ENCODE peak calls at places on chromosomes 11 and 22, in nine cellular contexts. K, D, W, C, L, B, Q, R and Z are unnamed samples. For H3K36me3, the result is how much of the 10 kb centered on the place peaks cover.

GRCh38 chr11:115503083-115503885 is 931 bp downstream of the CADM1 start:
- DNase-seq in D (peak), B (no peak), L (peak), Q (peak), K (peak), C (peak), R (peak), W (no peak), Z (peak)

GRCh38 chr22:45565973-45566372 is 63.3 kb downstream of the FBLN1 start:
- DNase-seq in B (no peak), W (no peak), Q (no peak), K (no peak), L (no peak), C (no peak), R (no peak), D (no peak), Z (peak)

GRCh38 chr11:69840371-69841169 is 21.4 kb upstream of the FGF3 start:
- DNase-seq in D (no peak), W (no peak), Q (peak), R (no peak), K (no peak), L (no peak), C (no peak), B (no peak), Z (peak)

GRCh38 chr11:119832536-119832935 is 103.5 kb upstream of the NECTIN1 start:
- DNase-seq in C (peak), B (no peak), W (no peak), D (peak), K (no peak), L (peak), R (no peak), Q (no peak), Z (peak)

GRCh38 chr11:87316491-87316890 is 278.8 kb downstream of the TMEM135 start:
- DNase-seq in Q (no peak), D (no peak), L (no peak), C (no peak), B (no peak), W (no peak), K (no peak), R (no peak), Z (no peak)

GRCh38 chr22:26589367-26589844 is 526 bp downstream of the TPST2 start:
- DNase-seq in B (no peak), C (peak), Q (peak), R (no peak), W (no peak), L (peak), D (no peak), K (no peak), Z (peak)

GRCh38 chr11:71568707-71569349 is 3.5 kb downstream of the KRTAP5-10 start:
- DNase-seq in Q (no peak), B (no peak), L (no peak), R (no peak), D (no peak), K (peak), W (no peak), C (no peak), Z (peak)

GRCh38 chr11:10108901-10109665 is 184.9 kb downstream of the SBF2 start:
- DNase-seq in W (no peak), R (no peak), D (no peak), Q (no peak), C (no peak), L (peak), K (no peak), B (no peak), Z (peak)

GRCh38 chr11:103354656-103355055 is 245.4 kb downstream of the DYNC2H1 start:
- DNase-seq in L (no peak), Q (no peak), W (no peak), K (no peak), D (no peak), B (no peak), C (no peak), R (no peak), Z (no peak)

GRCh38 chr22:21915624-21916308 is 36.9 kb downstream of the PPM1F start:
- DNase-seq in D (no peak), L (no peak), K (no peak), R (no peak), B (no peak), Q (no peak), W (no peak), C (no peak), Z (peak)

GRCh38 chr11:8777907-8778767 is 95.5 kb downstream of the RPL27A start:
- DNase-seq in L (peak), R (no peak), W (no peak), C (no peak), D (no peak), K (peak), Q (no peak), B (no peak), Z (no peak)

GRCh38 chr22:25853078-25853477 is 111.1 kb downstream of the MYO18B start:
- DNase-seq in R (no peak), W (no peak), K (no peak), Q (no peak), B (no peak), L (no peak), C (no peak), D (no peak), Z (no peak)

GRCh38 chr11:69234171-69234570 is 59.8 kb upstream of the MYEOV start:
- DNase-seq in B (no peak), L (no peak), D (no peak), K (peak), R (no peak), W (no peak), Q (peak), C (no peak), Z (no peak)

GRCh38 chr11:110711776-110712642 is at the start of gene ARHGAP20:
- DNase-seq in R (peak), C (peak), Q (peak), B (no peak), K (peak), L (peak), D (peak), W (no peak), Z (peak)

GRCh38 chr11:30143098-30143705 is 87.6 kb upstream of the FSHB start:
- DNase-seq in L (no peak), W (no peak), K (no peak), R (no peak), B (peak), C (peak), D (no peak), Q (no peak), Z (peak)

GRCh38 chr11:1574256-1575242 is 2.5 kb upstream of the DUSP8 start:
- DNase-seq in C (no peak), K (peak), W (peak), D (peak), R (peak), B (no peak), L (no peak), Q (no peak), Z (peak)

GRCh38 chr11:69274531-69275016 is 19.4 kb upstream of the MYEOV start:
- DNase-seq in Q (no peak), C (no peak), K (no peak), B (no peak), L (no peak), D (peak), R (no peak), W (no peak), Z (no peak)

GRCh38 chr11:45593992-45594391 is 71.4 kb downstream of the CHST1 start:
- DNase-seq in W (no peak), B (no peak), D (no peak), R (no peak), C (peak), Q (peak), L (no peak), K (peak), Z (peak)

GRCh38 chr22:23786752-23787599 is at the start of gene SMARCB1:
- DNase-seq in R (peak), Q (peak), W (peak), B (no peak), K (peak), C (peak), L (peak), D (peak), Z (peak)

GRCh38 chr11:72826942-72827480 is 12.8 kb downstream of the ATG16L2 start:
- DNase-seq in W (no peak), L (no peak), Q (no peak), K (peak), D (no peak), C (no peak), R (no peak), B (no peak), Z (no peak)

GRCh38 chr11:61273151-61274078 is 21.7 kb downstream of the VWCE start:
- DNase-seq in B (no peak), K (no peak), Q (no peak), R (no peak), L (no peak), C (no peak), W (no peak), D (no peak), Z (no peak)

GRCh38 chr11:76288166-76288978 is 82.1 kb upstream of the WNT11 start:
- DNase-seq in Q (no peak), L (no peak), C (no peak), R (peak), B (no peak), D (no peak), W (no peak), K (no peak), Z (peak)

GRCh38 chr22:36578619-36579018 is 49.7 kb upstream of the EIF3D start:
- DNase-seq in B (no peak), W (no peak), L (no peak), R (no peak), D (no peak), Q (no peak), C (no peak), K (no peak), Z (no peak)

GRCh38 chr11:22666700-22667439 is 459 bp downstream of the GAS2 start:
- DNase-seq in K (no peak), C (peak), Q (no peak), D (peak), L (peak), W (no peak), B (no peak), R (no peak), Z (peak)

GRCh38 chr11:76666408-76666807 is 4.1 kb downstream of the LRRC32 start:
- DNase-seq in K (peak), W (no peak), C (no peak), Q (peak), R (no peak), D (no peak), B (no peak), L (peak), Z (peak)

GRCh38 chr11:37449146-37449545 is 851.1 kb upstream of the RAG2 start:
- DNase-seq in C (peak), W (no peak), K (no peak), B (no peak), R (no peak), Q (no peak), L (no peak), D (no peak), Z (peak)

GRCh38 chr11:60305906-60306619 is 21.0 kb upstream of the MS4A6E start:
- DNase-seq in Q (peak), K (no peak), D (no peak), R (no peak), B (no peak), W (no peak), L (no peak), C (peak), Z (no peak)

GRCh38 chr11:124070906-124071621 is 29.9 kb upstream of the OR10G7 start:
- DNase-seq in R (peak), D (no peak), K (peak), B (peak), Q (peak), W (no peak), C (peak), L (peak), Z (peak)

GRCh38 chr11:28107331-28107725 is 628 bp downstream of the KIF18A start:
- DNase-seq in C (peak), L (no peak), R (peak), K (no peak), D (no peak), B (peak), Q (no peak), W (peak), Z (peak)

GRCh38 chr22:47057916-47058585 is 295.6 kb downstream of the TBC1D22A start:
- DNase-seq in W (no peak), B (no peak), R (no peak), D (no peak), Q (no peak), C (no peak), L (no peak), K (peak), Z (peak)
- H3K36me3 ChIP-seq in W (under half), B (under half), R (under half), D (under half), Q (under half), C (under half), L (under half), K (under half), Z (under half)

GRCh38 chr11:6217722-6218121 is 12.4 kb downstream of the C11orf42 start:
- DNase-seq in W (no peak), B (no peak), R (no peak), L (no peak), C (no peak), Q (no peak), K (no peak), D (no peak), Z (no peak)

GRCh38 chr11:6223854-6224253 is 10.6 kb downstream of the FHIP1B start:
- DNase-seq in L (no peak), Q (no peak), D (no peak), W (no peak), B (no peak), R (no peak), K (no peak), C (no peak), Z (no peak)

GRCh38 chr11:6216501-6216900 is 11.1 kb downstream of the C11orf42 start:
- DNase-seq in B (no peak), C (no peak), D (no peak), L (no peak), K (no peak), R (no peak), Q (no peak), W (no peak), Z (no peak)

GRCh38 chr11:6214530-6214929 is 9.2 kb downstream of the C11orf42 start:
- DNase-seq in R (no peak), B (no peak), K (no peak), Q (no peak), L (no peak), C (no peak), D (no peak), W (no peak), Z (no peak)

DNA sequence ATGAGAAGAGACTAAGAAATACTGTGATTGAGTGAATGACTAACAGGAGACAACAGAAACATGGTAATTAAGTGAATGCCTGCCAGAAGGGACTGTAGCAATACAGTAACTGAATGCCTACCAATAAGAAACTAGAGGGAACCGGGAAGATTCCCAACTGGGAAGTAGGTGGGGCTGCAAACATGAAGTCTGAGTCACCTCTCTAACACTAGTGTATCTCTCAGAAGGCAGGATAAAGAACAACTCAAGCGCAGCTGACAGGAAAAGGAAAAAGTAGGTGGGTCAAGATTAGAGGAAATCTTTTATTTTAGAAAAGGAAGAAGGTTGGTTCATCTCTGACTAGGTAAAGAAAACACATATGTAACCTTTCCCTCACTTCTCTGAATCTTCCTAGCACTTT is 14.0 kb downstream of the C11orf42 start:
- DNase-seq in W (no peak), L (peak), R (no peak), K (no peak), Q (no peak), D (no peak), C (peak), B (peak), Z (no peak)
- H3K36me3 ChIP-seq in W (half or more), L (half or more), R (half or more), K (half or more), Q (under half), D (under half), C (under half), B (under half), Z (under half)

DNA sequence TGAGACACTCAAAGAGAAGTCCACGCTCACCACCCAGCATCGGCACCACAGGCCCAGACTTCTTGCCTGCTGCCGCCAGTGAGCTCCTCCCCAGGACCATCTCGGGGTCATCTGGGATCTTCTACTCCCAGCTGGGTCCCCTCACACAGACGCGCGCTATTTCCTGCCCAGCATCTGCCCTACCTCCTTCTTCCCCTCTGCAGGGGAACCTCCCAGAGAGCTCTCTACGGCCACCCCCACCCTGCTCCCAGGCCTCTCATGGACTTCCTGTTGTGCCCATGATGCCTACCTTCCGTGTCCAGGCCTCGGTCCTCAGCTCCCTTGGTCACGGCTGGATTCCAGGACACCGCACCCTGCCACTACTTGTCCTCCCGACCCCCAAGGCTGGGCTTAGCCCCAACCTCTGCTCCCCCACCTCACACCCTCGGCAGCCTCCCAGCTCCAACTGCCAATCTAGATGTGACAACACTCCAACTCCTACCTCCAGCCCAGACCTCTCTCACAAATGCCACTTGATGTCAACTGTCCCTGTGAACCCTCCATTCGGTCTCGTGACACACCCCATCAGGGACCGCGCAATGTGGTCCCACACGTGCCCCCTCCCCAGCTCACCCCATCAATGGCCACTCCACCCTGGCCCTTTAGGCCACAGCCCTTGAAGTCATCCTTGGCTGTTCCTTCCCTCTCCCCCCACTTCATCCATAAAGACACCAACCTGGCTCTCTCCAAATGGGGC is 45.3 kb downstream of the SGSM3 start:
- DNase-seq in Q (no peak), D (no peak), K (no peak), L (no peak), R (no peak), C (no peak), B (no peak), W (no peak), Z (peak)
- H3K36me3 ChIP-seq in Q (half or more), D (under half), K (half or more), L (half or more), R (under half), C (under half), B (under half), W (half or more), Z (under half)

DNA sequence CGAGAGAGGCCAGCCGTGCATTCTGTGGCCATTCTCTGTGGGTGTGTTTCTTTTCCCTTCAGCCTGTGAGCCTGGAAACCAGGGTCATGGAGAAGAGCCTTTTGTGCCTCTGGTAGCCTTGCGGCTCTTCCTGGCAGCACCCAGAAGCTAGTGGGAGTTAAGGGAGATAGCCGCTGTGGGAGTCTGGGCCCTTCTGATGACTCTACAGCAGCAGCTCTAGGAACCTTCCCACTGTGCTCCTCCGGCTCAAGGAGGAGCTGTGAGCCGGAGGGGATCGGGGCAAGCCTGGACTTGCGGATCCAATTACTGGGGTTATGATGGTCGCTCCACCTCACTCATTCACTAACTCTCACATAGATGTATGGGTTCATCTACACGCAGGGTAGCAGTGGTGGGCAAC is 10.5 kb downstream of the GTPBP1 start:
- DNase-seq in D (no peak), L (no peak), R (no peak), K (peak), W (no peak), Q (no peak), C (no peak), B (no peak), Z (no peak)
- H3K36me3 ChIP-seq in D (under half), L (half or more), R (under half), K (half or more), W (under half), Q (half or more), C (under half), B (under half), Z (under half)

DNA sequence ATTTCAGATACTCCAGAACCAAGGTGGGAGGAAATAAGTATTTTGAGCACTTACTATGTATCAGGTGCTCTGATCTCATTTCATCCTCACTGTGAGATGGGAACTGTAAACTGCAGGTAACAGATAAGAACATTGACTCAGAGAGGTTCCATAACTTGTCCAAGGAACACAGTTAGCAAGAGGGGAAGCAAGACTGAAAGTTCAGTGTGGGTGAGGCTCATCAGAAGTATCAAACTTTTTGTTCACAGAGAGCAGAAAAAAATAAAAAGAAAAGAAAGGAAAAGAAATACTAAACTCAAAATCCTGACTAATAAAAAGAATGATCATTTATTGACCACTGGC is 37.1 kb downstream of the RAB30 start:
- DNase-seq in B (no peak), D (no peak), C (no peak), K (no peak), R (no peak), W (no peak), L (no peak), Q (no peak), Z (no peak)
- H3K36me3 ChIP-seq in B (under half), D (under half), C (under half), K (under half), R (under half), W (under half), L (under half), Q (under half), Z (under half)

DNA sequence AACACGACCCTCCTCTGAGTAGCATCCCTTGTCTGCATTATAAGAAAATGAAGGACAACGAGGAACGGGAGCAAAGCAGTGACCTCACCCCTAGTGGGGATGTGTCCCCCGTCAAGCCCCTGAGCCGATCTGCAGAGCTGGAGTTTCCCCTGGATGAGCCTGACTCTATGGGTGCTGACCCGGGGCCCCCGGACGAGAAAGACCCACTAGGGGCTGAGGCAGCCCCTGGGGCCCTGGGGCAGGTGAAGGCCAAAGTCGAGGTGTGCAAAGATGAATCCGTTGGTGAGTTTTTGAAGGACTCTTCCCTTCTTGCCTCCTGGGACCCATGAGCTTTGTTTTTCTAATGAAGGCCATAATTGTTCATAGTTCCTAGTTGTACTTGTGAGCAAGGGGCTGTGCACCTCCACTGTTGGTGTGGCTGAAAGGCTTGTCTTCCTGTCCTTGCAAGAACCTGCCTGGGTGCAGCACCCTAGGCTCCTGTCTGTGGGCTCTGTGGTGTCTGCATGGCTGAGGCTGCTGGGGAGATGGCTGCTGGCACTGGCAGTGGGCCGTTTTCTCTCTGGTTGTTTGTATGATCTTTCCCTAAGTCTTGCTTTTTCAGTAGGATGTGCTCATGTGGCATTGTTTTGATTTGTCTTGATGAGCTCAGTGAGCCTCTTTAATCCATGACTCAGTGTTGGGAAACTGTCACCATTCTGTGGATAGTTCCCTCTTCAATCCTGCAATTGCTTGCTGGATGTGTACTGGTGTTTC is 10.1 kb downstream of the DGCR8 start:
- DNase-seq in D (no peak), C (no peak), Q (no peak), W (no peak), R (no peak), L (no peak), B (no peak), K (no peak), Z (no peak)
- H3K36me3 ChIP-seq in D (under half), C (half or more), Q (half or more), W (half or more), R (half or more), L (half or more), B (under half), K (half or more), Z (half or more)

GRCh38 chr11:121657191-121657590 is 204.4 kb upstream of the SORL1-AS1 start:
- DNase-seq in D (no peak), Q (no peak), K (no peak), R (no peak), L (no peak), B (no peak), W (no peak), C (no peak), Z (no peak)
- H3K36me3 ChIP-seq in D (under half), Q (under half), K (under half), R (under half), L (under half), B (under half), W (under half), C (under half), Z (under half)